ENCODE peak calls at places on chromosome 21, in five cellular contexts. P, R, W, O and Z are unnamed samples.

GRCh38 chr21:45164124-45164511 is 89.7 kb downstream of the ADARB1 start:
- DNase-seq in P (no peak), R (no peak), W (no peak), O (no peak), Z (peak; percentile 59)

GRCh38 chr21:17257784-17258183 is 255.1 kb upstream of the CXADR start:
- DNase-seq in P (no peak), R (peak; percentile 50), W (no peak), O (no peak), Z (no peak)

GRCh38 chr21:44550807-44551206 is 498 bp downstream of the KRTAP10-2 start:
- DNase-seq in P (no peak), R (no peak), W (no peak), O (no peak), Z (no peak)

GRCh38 chr21:29098156-29098555 is 24.7 kb upstream of the CCT8 start:
- DNase-seq in P (no peak), R (no peak), W (no peak), O (no peak), Z (no peak)

GRCh38 chr21:45041351-45041805 is 33.0 kb upstream of the ADARB1 start:
- DNase-seq in P (peak; percentile 45), R (no peak), W (no peak), O (peak; percentile 71), Z (no peak)

GRCh38 chr21:26843912-26844257 is 1.3 kb downstream of the ADAMTS1 start:
- DNase-seq in P (peak; percentile 30), R (peak; percentile 54), W (no peak), O (peak; percentile 87), Z (no peak)

GRCh38 chr21:39670741-39671140 is 58.0 kb downstream of the B3GALT5 start:
- DNase-seq in P (no peak), R (no peak), W (no peak), O (no peak), Z (no peak)

GRCh38 chr21:45768741-45769049 is 125.2 kb downstream of the PCBP3 start:
- DNase-seq in P (no peak), R (no peak), W (no peak), O (no peak), Z (no peak)

GRCh38 chr21:45318556-45319341 is 31.1 kb upstream of the POFUT2 start:
- DNase-seq in P (no peak), R (no peak), W (no peak), O (no peak), Z (no peak)

GRCh38 chr21:39660596-39660995 is 47.9 kb downstream of the B3GALT5 start:
- DNase-seq in P (peak; percentile 74), R (peak; percentile 49), W (no peak), O (peak; percentile 84), Z (no peak)

GRCh38 chr21:28132713-28133112 is 860.0 kb downstream of the LTN1 start:
- DNase-seq in P (no peak), R (no peak), W (no peak), O (no peak), Z (no peak)

GRCh38 chr21:28669331-28669730 is 323.3 kb downstream of the LTN1 start:
- DNase-seq in P (no peak), R (peak; percentile 24), W (no peak), O (no peak), Z (no peak)

GRCh38 chr21:27817061-27817460 is 850.2 kb upstream of the ADAMTS5 start:
- DNase-seq in P (no peak), R (no peak), W (no peak), O (no peak), Z (no peak)

GRCh38 chr21:25170681-25171080 is 436.6 kb downstream of the MRPL39 start:
- DNase-seq in P (no peak), R (no peak), W (no peak), O (no peak), Z (no peak)

GRCh38 chr21:45270306-45270821 is 17.3 kb downstream of the POFUT2 start:
- DNase-seq in P (peak; percentile 14), R (no peak), W (no peak), O (no peak), Z (peak; percentile 50)

GRCh38 chr21:44571296-44571695 is 2.2 kb upstream of the KRTAP10-4 start:
- DNase-seq in P (no peak), R (no peak), W (no peak), O (no peak), Z (no peak)

GRCh38 chr21:40795313-40795712 is 51.6 kb downstream of the DSCAM start:
- DNase-seq in P (no peak), R (no peak), W (no peak), O (no peak), Z (no peak)

GRCh38 chr21:38323721-38324591 is 67.2 kb downstream of the KCNJ15 start:
- DNase-seq in P (no peak), R (peak; percentile 80), W (no peak), O (peak; percentile 98), Z (no peak)

GRCh38 chr21:43786423-43787179 is 2.8 kb upstream of the RRP1 start:
- DNase-seq in P (no peak), R (peak; percentile 59), W (no peak), O (no peak), Z (no peak)

GRCh38 chr21:28444567-28444966 is 548.1 kb downstream of the LTN1 start:
- DNase-seq in P (no peak), R (no peak), W (no peak), O (no peak), Z (no peak)

GRCh38 chr21:44423312-44423821 is 31.9 kb upstream of the LRRC3 start:
- DNase-seq in P (no peak), R (no peak), W (no peak), O (no peak), Z (peak; percentile 62)

GRCh38 chr21:18987515-18988026 is 584.0 kb upstream of the TMPRSS15 start:
- DNase-seq in P (no peak), R (no peak), W (no peak), O (no peak), Z (no peak)

GRCh38 chr21:39033878-39034589 is 149.2 kb downstream of the PSMG1 start:
- DNase-seq in P (peak; percentile 92), R (peak; percentile 62), W (no peak), O (peak; percentile 36), Z (no peak)

DNA sequence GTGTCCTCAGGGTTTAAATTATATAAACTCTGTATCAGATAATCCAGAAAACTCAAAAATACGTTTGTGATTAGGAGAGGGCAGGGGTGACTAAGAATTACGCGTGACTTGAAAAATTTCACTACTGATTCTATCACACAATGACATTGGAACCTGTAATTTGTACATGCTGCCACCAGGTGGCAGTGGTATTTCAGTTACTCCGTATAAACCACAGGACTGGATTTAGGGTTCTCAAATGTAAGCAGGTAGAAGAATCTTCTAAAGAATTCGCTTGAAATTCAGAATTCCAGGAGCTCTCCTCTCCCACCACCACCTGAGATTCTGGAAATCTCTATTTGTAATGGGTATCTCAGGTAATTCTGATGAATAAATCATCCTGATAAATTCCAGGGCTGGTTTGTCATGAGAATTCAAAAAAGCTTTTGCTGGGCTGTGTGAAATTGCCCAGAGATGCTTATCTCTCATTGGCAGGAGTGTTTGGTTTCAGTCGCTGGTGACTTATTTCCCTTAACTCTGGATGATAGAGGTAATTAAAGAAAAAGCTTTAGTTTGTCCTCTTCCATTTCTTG is 1.7 kb upstream of the KRTAP7-1 start:
- DNase-seq in P (no peak), R (peak; percentile 17), W (peak; percentile 20), O (no peak), Z (no peak)
- TF ChIP-seq CTCF in P (no peak), R (peak; percentile 29), W (peak; percentile 52), O (peak; percentile 45), Z (peak; percentile 78)

GRCh38 chr21:16072692-16073091 is 342.9 kb downstream of the USP25 start:
- DNase-seq in P (no peak), R (no peak), W (no peak), O (peak; percentile 87), Z (no peak)
- TF ChIP-seq CTCF in P (no peak), R (no peak), W (no peak), O (no peak), Z (no peak)

GRCh38 chr21:33058468-33059318 is 11.2 kb upstream of the OLIG1 start:
- DNase-seq in P (no peak), R (no peak), W (no peak), O (no peak), Z (no peak)
- TF ChIP-seq CTCF in P (no peak), R (no peak), W (no peak), O (no peak), Z (no peak)

GRCh38 chr21:35678393-35678792 is 381.9 kb downstream of the SETD4 start:
- DNase-seq in P (no peak), R (no peak), W (no peak), O (no peak), Z (no peak)

GRCh38 chr21:35674272-35674671 is 386.1 kb downstream of the SETD4 start:
- DNase-seq in P (no peak), R (no peak), W (no peak), O (no peak), Z (no peak)

GRCh38 chr21:35677298-35677841 is 383.0 kb downstream of the SETD4 start:
- DNase-seq in P (no peak), R (no peak), W (no peak), O (no peak), Z (no peak)

GRCh38 chr21:35672313-35672712 is 388.0 kb downstream of the SETD4 start:
- DNase-seq in P (no peak), R (no peak), W (no peak), O (no peak), Z (no peak)

DNA sequence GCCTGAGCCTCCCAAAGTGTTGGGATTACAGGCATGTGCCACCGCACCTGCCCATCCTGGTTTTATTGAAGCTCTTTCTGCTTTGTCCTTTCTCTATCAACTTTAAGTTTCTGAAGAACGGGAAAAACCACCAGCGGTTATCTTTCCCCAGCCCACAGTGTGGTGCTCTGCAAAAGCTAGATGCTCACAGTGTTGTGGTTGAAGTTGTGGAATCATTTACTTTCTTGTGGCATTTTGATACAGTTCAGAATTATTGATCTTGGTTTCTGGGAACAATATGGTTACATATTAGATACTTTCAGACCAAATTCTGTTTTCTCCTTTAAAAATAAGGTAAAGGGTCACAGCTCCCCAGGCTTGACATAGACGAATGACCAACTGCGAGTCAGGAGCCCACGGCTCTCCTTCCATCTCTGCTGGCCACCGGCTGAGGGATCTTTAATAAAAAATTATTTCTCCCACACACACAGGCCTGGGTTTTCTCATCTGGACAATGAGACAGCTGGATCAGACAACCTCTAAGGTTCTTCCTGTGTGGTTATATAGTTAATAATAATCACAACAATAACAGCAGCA is 385.3 kb downstream of the SETD4 start:
- DNase-seq in P (no peak), R (no peak), W (no peak), O (peak; percentile 34), Z (no peak)
- TF ChIP-seq CTCF in P (no peak), R (no peak), W (no peak), O (no peak), Z (no peak)

DNA sequence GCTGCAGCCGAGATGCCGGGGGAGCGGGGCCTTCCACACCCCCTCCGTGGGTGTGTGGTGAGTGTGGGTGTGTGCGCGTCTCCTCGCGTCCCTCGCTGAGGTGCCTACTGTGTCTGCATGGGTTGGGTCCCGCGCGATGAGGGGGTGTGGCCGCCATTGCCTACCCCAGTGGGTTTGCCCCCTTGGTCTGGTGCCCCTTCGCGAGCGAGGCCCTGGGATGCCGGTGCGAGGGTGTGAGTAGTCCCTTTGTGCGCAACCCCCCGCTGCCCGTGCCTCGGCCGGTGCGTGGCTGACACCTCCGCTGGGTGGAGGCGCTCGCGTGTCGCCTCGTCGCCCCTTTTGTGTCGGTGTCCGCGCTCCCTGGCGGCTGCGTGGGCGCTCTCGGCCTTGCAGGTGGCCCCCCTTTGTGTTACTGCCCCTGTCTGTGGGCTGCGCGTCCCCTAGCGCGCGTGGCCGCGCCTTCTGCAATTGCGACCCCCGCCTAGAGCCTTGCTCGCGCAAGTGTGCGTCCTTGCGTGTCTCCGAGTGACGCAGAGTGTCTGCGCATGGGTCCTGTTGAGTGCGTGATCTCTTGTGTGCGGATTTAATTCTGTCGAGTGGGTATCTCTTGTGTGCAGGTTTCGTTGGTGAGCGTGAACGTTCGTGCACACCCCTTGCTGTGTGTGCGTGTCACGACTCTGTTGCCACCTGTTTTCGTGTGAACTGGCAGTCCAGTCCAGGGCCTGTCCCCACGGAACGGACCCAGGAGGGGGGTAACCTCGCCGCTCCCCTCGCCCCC is 552 bp downstream of the TTC3 start:
- DNase-seq in P (peak; percentile 81), R (peak; percentile 39), W (peak; percentile 49), O (peak; percentile 32), Z (no peak)
- TF ChIP-seq CTCF in P (no peak), R (no peak), W (peak; percentile 19), O (no peak), Z (no peak)